ENCODE peak calls at places on chromosomes 12 and 14, in ten cellular contexts. S is suprapubic skin; M is NCI-H2081 treated with DMSO at 0.1 percent for 48 hours; N is EL; G is activated CD8-positive, alpha-beta memory T cell treated with anti-CD3 and anti-CD28 coated beads, Interleukin-2, amount 50 U/mL, for 48 hours; T is NCI-H1694 treated with DMSO at 0.1 percent for 48 hours; Y is substantia nigra; U is hypothalamus; O is psoas muscle; V is HCEC 1CT. F is an unnamed sample.

GRCh38 chr12:46831335-46832083 is 5.7 kb upstream of the SLC38A4 start:
- DNase-seq in V (no peak), Y (no peak), G (peak), M (no peak), T (no peak), O (peak), U (no peak), S (no peak), N (peak), F (no peak)

GRCh38 chr14:50967719-50968266 is 23.5 kb upstream of the PYGL start:
- DNase-seq in N (no peak), V (no peak), T (no peak), U (no peak), O (no peak), M (no peak), Y (no peak), G (no peak), S (no peak), F (no peak)

GRCh38 chr12:109779382-109779781 is 53.8 kb downstream of the TRPV4 start:
- DNase-seq in U (no peak), V (no peak), Y (no peak), N (peak), T (no peak), S (no peak), G (no peak), M (no peak), O (peak), F (peak)

GRCh38 chr14:93234798-93235197 is 27.7 kb downstream of the UBR7 start:
- DNase-seq in G (no peak), Y (no peak), O (no peak), N (peak), M (no peak), S (no peak), U (no peak), T (no peak), V (peak), F (no peak)

GRCh38 chr12:12582895-12583303 is 20.2 kb upstream of the DUSP16 start:
- DNase-seq in T (no peak), G (peak), O (no peak), M (no peak), U (no peak), V (no peak), Y (no peak), S (no peak), N (peak), F (no peak)

GRCh38 chr14:64656986-64657385 is 47.2 kb upstream of the PLEKHG3 start:
- DNase-seq in U (no peak), O (no peak), M (no peak), G (no peak), T (no peak), N (no peak), V (no peak), Y (no peak), S (no peak), F (no peak)

GRCh38 chr12:121536058-121536928 is 44.5 kb downstream of the KDM2B start:
- DNase-seq in Y (peak), U (peak), V (peak), T (peak), O (peak), N (peak), S (peak), G (peak), M (no peak), F (peak)

GRCh38 chr14:105064721-105065143 is 498 bp downstream of the GPR132 start:
- DNase-seq in S (no peak), Y (no peak), M (no peak), G (peak), U (no peak), T (no peak), N (peak), V (peak), O (no peak), F (no peak)

GRCh38 chr12:58364389-58365086 is 423.2 kb downstream of the ATP23 start:
- DNase-seq in N (peak), V (peak), S (no peak), U (no peak), T (no peak), G (no peak), M (no peak), O (no peak), Y (no peak), F (no peak)

GRCh38 chr12:124548854-124549378 is 18.5 kb downstream of the NCOR2 start:
- DNase-seq in Y (no peak), S (no peak), O (peak), M (no peak), V (no peak), G (no peak), T (no peak), N (peak), U (no peak), F (no peak)

GRCh38 chr12:67415473-67415872 is 146.3 kb downstream of the CAND1 start:
- DNase-seq in U (no peak), G (no peak), O (no peak), M (peak), Y (no peak), T (peak), N (peak), V (peak), S (no peak), F (peak)

GRCh38 chr12:51971679-51972423 is 20.4 kb downstream of the ACVR1B start:
- DNase-seq in U (no peak), O (no peak), Y (no peak), T (no peak), M (no peak), V (peak), N (no peak), S (peak), G (no peak), F (no peak)

GRCh38 chr14:27715561-27715960 is 1051.0 kb upstream of the FOXG1 start:
- DNase-seq in O (no peak), M (no peak), G (no peak), S (no peak), U (no peak), V (no peak), Y (no peak), N (no peak), T (no peak), F (no peak)

GRCh38 chr12:108306014-108306501 is 33.1 kb downstream of the CMKLR1 start:
- DNase-seq in M (no peak), Y (no peak), V (peak), N (peak), G (no peak), O (peak), U (no peak), T (no peak), S (no peak), F (no peak)